ENCODE peak calls at places on chromosome 15, in seven cellular contexts. One of them, this sample, is unnamed.

GRCh38 chr15:63605816-63606215 is 8.6 kb downstream of the FBXL22 start:
- DNase-seq in CD8-positive, alpha-beta T cell: peak
- DNase-seq in M059J: no peak
- DNase-seq in foreskin melanocyte: no peak
- DNase-seq in mucosa of descending colon: peak
- DNase-seq in ELR: peak
- DNase-seq in AG04449: no peak
- DNase-seq in this sample: no peak

GRCh38 chr15:80160570-80161156 is 7.9 kb downstream of the FAH start:
- DNase-seq in CD8-positive, alpha-beta T cell: no peak
- DNase-seq in mucosa of descending colon: peak
- DNase-seq in ELR: peak
- DNase-seq in foreskin melanocyte: peak
- DNase-seq in M059J: peak
- DNase-seq in AG04449: peak
- DNase-seq in this sample: no peak

GRCh38 chr15:57112178-57112577 is 193.7 kb downstream of the TCF12 start:
- DNase-seq in ELR: no peak
- DNase-seq in M059J: no peak
- DNase-seq in mucosa of descending colon: no peak
- DNase-seq in foreskin melanocyte: no peak
- DNase-seq in AG04449: no peak
- DNase-seq in CD8-positive, alpha-beta T cell: no peak
- DNase-seq in this sample: no peak

GRCh38 chr15:68056097-68056865 is 2.2 kb downstream of the PIAS1 start:
- DNase-seq in CD8-positive, alpha-beta T cell: no peak
- DNase-seq in M059J: no peak
- DNase-seq in mucosa of descending colon: no peak
- DNase-seq in foreskin melanocyte: no peak
- DNase-seq in ELR: no peak
- DNase-seq in AG04449: no peak
- DNase-seq in this sample: no peak

GRCh38 chr15:51089699-51090098 is 5.0 kb downstream of the TNFAIP8L3 start:
- DNase-seq in M059J: peak
- DNase-seq in AG04449: no peak
- DNase-seq in CD8-positive, alpha-beta T cell: no peak
- DNase-seq in mucosa of descending colon: no peak
- DNase-seq in foreskin melanocyte: no peak
- DNase-seq in ELR: peak
- DNase-seq in this sample: no peak

GRCh38 chr15:80554526-80554925 is 140.6 kb upstream of the ABHD17C start:
- DNase-seq in AG04449: no peak
- DNase-seq in foreskin melanocyte: no peak
- DNase-seq in mucosa of descending colon: no peak
- DNase-seq in ELR: no peak
- DNase-seq in CD8-positive, alpha-beta T cell: no peak
- DNase-seq in M059J: no peak
- DNase-seq in this sample: no peak

GRCh38 chr15:63503739-63504246 is 600 bp upstream of the USP3 start:
- DNase-seq in AG04449: no peak
- DNase-seq in ELR: peak
- DNase-seq in CD8-positive, alpha-beta T cell: peak
- DNase-seq in mucosa of descending colon: peak
- DNase-seq in M059J: peak
- DNase-seq in foreskin melanocyte: no peak
- DNase-seq in this sample: no peak

GRCh38 chr15:97504031-97504430 is 456.5 kb upstream of the ARRDC4 start:
- DNase-seq in M059J: peak
- DNase-seq in CD8-positive, alpha-beta T cell: no peak
- DNase-seq in AG04449: no peak
- DNase-seq in mucosa of descending colon: no peak
- DNase-seq in ELR: peak
- DNase-seq in foreskin melanocyte: peak
- DNase-seq in this sample: no peak

GRCh38 chr15:95668201-95668600 is 662.3 kb upstream of the NR2F2 start:
- DNase-seq in mucosa of descending colon: no peak
- DNase-seq in foreskin melanocyte: no peak
- DNase-seq in AG04449: no peak
- DNase-seq in M059J: no peak
- DNase-seq in CD8-positive, alpha-beta T cell: no peak
- DNase-seq in ELR: no peak
- DNase-seq in this sample: no peak

GRCh38 chr15:90974216-90974615 is 19.5 kb downstream of the RCCD1 start:
- DNase-seq in M059J: no peak
- DNase-seq in ELR: no peak
- DNase-seq in mucosa of descending colon: no peak
- DNase-seq in foreskin melanocyte: no peak
- DNase-seq in AG04449: no peak
- DNase-seq in CD8-positive, alpha-beta T cell: no peak
- DNase-seq in this sample: no peak

GRCh38 chr15:83734487-83734886 is 80.6 kb downstream of the ADAMTSL3 start:
- DNase-seq in foreskin melanocyte: no peak
- DNase-seq in mucosa of descending colon: no peak
- DNase-seq in AG04449: no peak
- DNase-seq in CD8-positive, alpha-beta T cell: no peak
- DNase-seq in ELR: peak
- DNase-seq in M059J: no peak
- DNase-seq in this sample: no peak

GRCh38 chr15:49645937-49646336 is 25.1 kb downstream of the DTWD1 start:
- DNase-seq in CD8-positive, alpha-beta T cell: no peak
- DNase-seq in AG04449: peak
- DNase-seq in ELR: peak
- DNase-seq in foreskin melanocyte: no peak
- DNase-seq in M059J: peak
- DNase-seq in mucosa of descending colon: peak
- DNase-seq in this sample: no peak

GRCh38 chr15:74451861-74452835 is 8.8 kb downstream of the UBL7 start:
- DNase-seq in CD8-positive, alpha-beta T cell: no peak
- DNase-seq in mucosa of descending colon: no peak
- DNase-seq in foreskin melanocyte: no peak
- DNase-seq in M059J: no peak
- DNase-seq in AG04449: no peak
- DNase-seq in ELR: no peak
- DNase-seq in this sample: no peak

GRCh38 chr15:101068961-101069734 is 150.0 kb downstream of the LRRK1 start:
- DNase-seq in CD8-positive, alpha-beta T cell: no peak
- DNase-seq in AG04449: no peak
- DNase-seq in ELR: peak
- DNase-seq in M059J: peak
- DNase-seq in foreskin melanocyte: peak
- DNase-seq in mucosa of descending colon: no peak
- DNase-seq in this sample: no peak

GRCh38 chr15:85289677-85290365 is 90.6 kb upstream of the AKAP13 start:
- DNase-seq in ELR: peak
- DNase-seq in foreskin melanocyte: peak
- DNase-seq in mucosa of descending colon: peak
- DNase-seq in AG04449: no peak
- DNase-seq in M059J: peak
- DNase-seq in CD8-positive, alpha-beta T cell: no peak
- DNase-seq in this sample: no peak

GRCh38 chr15:90367578-90367977 is 15.5 kb downstream of the ZNF774 start:
- DNase-seq in foreskin melanocyte: no peak
- DNase-seq in CD8-positive, alpha-beta T cell: no peak
- DNase-seq in AG04449: no peak
- DNase-seq in mucosa of descending colon: no peak
- DNase-seq in M059J: no peak
- DNase-seq in ELR: no peak
- DNase-seq in this sample: no peak

GRCh38 chr15:67998599-67999122 is 55.5 kb upstream of the PIAS1 start:
- DNase-seq in AG04449: peak
- DNase-seq in foreskin melanocyte: no peak
- DNase-seq in CD8-positive, alpha-beta T cell: no peak
- DNase-seq in mucosa of descending colon: peak
- DNase-seq in ELR: peak
- DNase-seq in M059J: peak
- DNase-seq in this sample: no peak

GRCh38 chr15:68408971-68409370 is 23.0 kb downstream of the ITGA11 start:
- DNase-seq in ELR: no peak
- DNase-seq in M059J: no peak
- DNase-seq in mucosa of descending colon: no peak
- DNase-seq in CD8-positive, alpha-beta T cell: no peak
- DNase-seq in foreskin melanocyte: no peak
- DNase-seq in AG04449: no peak
- DNase-seq in this sample: peak

GRCh38 chr15:31389576-31389975 is 62.9 kb downstream of the KLF13 start:
- DNase-seq in CD8-positive, alpha-beta T cell: no peak
- DNase-seq in AG04449: no peak
- DNase-seq in ELR: no peak
- DNase-seq in mucosa of descending colon: peak
- DNase-seq in M059J: no peak
- DNase-seq in foreskin melanocyte: no peak
- DNase-seq in this sample: no peak

GRCh38 chr15:65089206-65089824 is 12.8 kb downstream of the KBTBD13 start:
- DNase-seq in M059J: no peak
- DNase-seq in CD8-positive, alpha-beta T cell: no peak
- DNase-seq in ELR: no peak
- DNase-seq in mucosa of descending colon: no peak
- DNase-seq in foreskin melanocyte: no peak
- DNase-seq in AG04449: no peak
- DNase-seq in this sample: no peak

GRCh38 chr15:46766021-46766420 is 951.3 kb upstream of the SEMA6D start:
- DNase-seq in CD8-positive, alpha-beta T cell: no peak
- DNase-seq in AG04449: no peak
- DNase-seq in foreskin melanocyte: no peak
- DNase-seq in ELR: no peak
- DNase-seq in mucosa of descending colon: no peak
- DNase-seq in M059J: no peak
- DNase-seq in this sample: no peak

GRCh38 chr15:82113116-82113715 is 67.4 kb upstream of the MEX3B start:
- DNase-seq in foreskin melanocyte: peak
- DNase-seq in ELR: no peak
- DNase-seq in M059J: peak
- DNase-seq in mucosa of descending colon: no peak
- DNase-seq in CD8-positive, alpha-beta T cell: no peak
- DNase-seq in AG04449: no peak
- DNase-seq in this sample: no peak

GRCh38 chr15:83206971-83207621 is 527 bp downstream of the HDGFL3 start:
- DNase-seq in M059J: peak
- DNase-seq in AG04449: no peak
- DNase-seq in ELR: peak
- DNase-seq in foreskin melanocyte: peak
- DNase-seq in CD8-positive, alpha-beta T cell: no peak
- DNase-seq in mucosa of descending colon: peak
- DNase-seq in this sample: peak

GRCh38 chr15:74845208-74845568 is 2.2 kb upstream of the ULK3 start:
- DNase-seq in foreskin melanocyte: no peak
- DNase-seq in AG04449: no peak
- DNase-seq in M059J: no peak
- DNase-seq in CD8-positive, alpha-beta T cell: peak
- DNase-seq in ELR: no peak
- DNase-seq in mucosa of descending colon: no peak
- DNase-seq in this sample: no peak

GRCh38 chr15:95590533-95591044 is 739.9 kb upstream of the NR2F2 start:
- DNase-seq in CD8-positive, alpha-beta T cell: no peak
- DNase-seq in mucosa of descending colon: no peak
- DNase-seq in M059J: no peak
- DNase-seq in foreskin melanocyte: no peak
- DNase-seq in ELR: no peak
- DNase-seq in AG04449: no peak
- DNase-seq in this sample: no peak

GRCh38 chr15:82907350-82907749 is 45.2 kb downstream of the HOMER2 start:
- DNase-seq in M059J: no peak
- DNase-seq in CD8-positive, alpha-beta T cell: no peak
- DNase-seq in mucosa of descending colon: no peak
- DNase-seq in AG04449: no peak
- DNase-seq in ELR: no peak
- DNase-seq in foreskin melanocyte: no peak
- DNase-seq in this sample: no peak

GRCh38 chr15:60507596-60508424 is 28.9 kb upstream of the ICE2 start:
- DNase-seq in AG04449: peak
- DNase-seq in ELR: peak
- DNase-seq in mucosa of descending colon: peak
- DNase-seq in foreskin melanocyte: peak
- DNase-seq in M059J: peak
- DNase-seq in CD8-positive, alpha-beta T cell: peak
- DNase-seq in this sample: no peak

GRCh38 chr15:90557147-90557546 is 27.4 kb downstream of the CRTC3 start:
- DNase-seq in CD8-positive, alpha-beta T cell: peak
- DNase-seq in mucosa of descending colon: no peak
- DNase-seq in ELR: no peak
- DNase-seq in AG04449: no peak
- DNase-seq in foreskin melanocyte: no peak
- DNase-seq in M059J: no peak
- DNase-seq in this sample: no peak

GRCh38 chr15:42984534-42985034 is 64.0 kb upstream of the TTBK2 start:
- DNase-seq in M059J: no peak
- DNase-seq in foreskin melanocyte: no peak
- DNase-seq in AG04449: no peak
- DNase-seq in CD8-positive, alpha-beta T cell: no peak
- DNase-seq in mucosa of descending colon: no peak
- DNase-seq in ELR: peak
- DNase-seq in this sample: no peak

GRCh38 chr15:67158367-67158766 is 93.0 kb downstream of the SMAD3 start:
- DNase-seq in M059J: no peak
- DNase-seq in foreskin melanocyte: no peak
- DNase-seq in ELR: no peak
- DNase-seq in AG04449: no peak
- DNase-seq in CD8-positive, alpha-beta T cell: no peak
- DNase-seq in mucosa of descending colon: no peak
- DNase-seq in this sample: no peak

GRCh38 chr15:37058316-37058985 is 41.9 kb downstream of the MEIS2 start:
- DNase-seq in AG04449: no peak
- DNase-seq in mucosa of descending colon: no peak
- DNase-seq in foreskin melanocyte: no peak
- DNase-seq in M059J: no peak
- DNase-seq in CD8-positive, alpha-beta T cell: no peak
- DNase-seq in ELR: no peak
- DNase-seq in this sample: no peak

GRCh38 chr15:88604972-88605506 is 16.1 kb upstream of the AEN start:
- DNase-seq in M059J: no peak
- DNase-seq in CD8-positive, alpha-beta T cell: no peak
- DNase-seq in ELR: no peak
- DNase-seq in AG04449: no peak
- DNase-seq in foreskin melanocyte: no peak
- DNase-seq in mucosa of descending colon: no peak
- DNase-seq in this sample: no peak

GRCh38 chr15:37098468-37099320 is 1.7 kb downstream of the MEIS2 start:
- DNase-seq in foreskin melanocyte: no peak
- DNase-seq in M059J: peak
- DNase-seq in AG04449: no peak
- DNase-seq in mucosa of descending colon: no peak
- DNase-seq in CD8-positive, alpha-beta T cell: no peak
- DNase-seq in ELR: peak
- DNase-seq in this sample: no peak

GRCh38 chr15:31270767-31271166 is 55.9 kb upstream of the KLF13 start:
- DNase-seq in CD8-positive, alpha-beta T cell: no peak
- DNase-seq in mucosa of descending colon: no peak
- DNase-seq in ELR: peak
- DNase-seq in AG04449: no peak
- DNase-seq in foreskin melanocyte: no peak
- DNase-seq in M059J: no peak
- DNase-seq in this sample: peak

GRCh38 chr15:39788800-39789565 is 6.3 kb upstream of the FSIP1 start:
- DNase-seq in CD8-positive, alpha-beta T cell: no peak
- DNase-seq in ELR: peak
- DNase-seq in foreskin melanocyte: no peak
- DNase-seq in mucosa of descending colon: no peak
- DNase-seq in AG04449: no peak
- DNase-seq in M059J: peak
- DNase-seq in this sample: no peak

This sample was measured in type B pancreatic cell.